ENCODE peak calls at places on chromosomes 11 and 22, in seven cellular contexts. S is activated CD8-positive, alpha-beta T cell treated with anti-CD3 and anti-CD28 coated beads for 36 hours; H is psoas muscle; B is stomach; X is cardiac fibroblast; M is fibroblast of villous mesenchyme; O is HCT116. U is an unnamed sample.

GRCh38 chr11:68657021-68657780 is 27.1 kb upstream of the GAL start:
- DNase-seq in S (no peak), O (no peak), H (no peak), B (no peak), X (no peak), M (no peak), U (peak)

GRCh38 chr22:24435861-24436351 is 8.5 kb downstream of the ADORA2A start:
- DNase-seq in M (no peak), H (peak), B (no peak), O (no peak), S (no peak), X (peak), U (no peak)

GRCh38 chr11:104352036-104352435 is 188.1 kb upstream of the PDGFD start:
- DNase-seq in M (no peak), B (no peak), H (no peak), S (no peak), X (no peak), O (no peak), U (no peak)

GRCh38 chr11:93100211-93100610 is 97.6 kb downstream of the SLC36A4 start:
- DNase-seq in B (no peak), H (no peak), O (no peak), M (no peak), X (no peak), S (no peak), U (no peak)

GRCh38 chr11:88604255-88604654 is 266.7 kb upstream of the CTSC start:
- DNase-seq in H (no peak), S (no peak), B (no peak), O (no peak), X (peak), M (peak), U (no peak)

GRCh38 chr11:108197351-108197750 is 25.1 kb downstream of the NPAT start:
- DNase-seq in H (no peak), S (no peak), O (no peak), B (no peak), X (no peak), M (no peak), U (no peak)

GRCh38 chr22:17795661-17796548 is 21.6 kb upstream of the BID start:
- DNase-seq in M (no peak), X (no peak), H (no peak), O (no peak), S (no peak), B (no peak), U (no peak)

GRCh38 chr11:78420796-78421209 is 3.2 kb upstream of the GAB2 start:
- DNase-seq in O (no peak), M (peak), H (peak), X (peak), S (peak), B (peak), U (no peak)

GRCh38 chr22:36948273-36949055 is 35.0 kb downstream of the CSF2RB start:
- DNase-seq in B (no peak), M (peak), O (no peak), S (no peak), H (no peak), X (peak), U (no peak)

GRCh38 chr11:72613977-72614376 is 60.2 kb downstream of the PDE2A start:
- DNase-seq in X (no peak), B (no peak), S (peak), M (no peak), O (no peak), H (peak), U (no peak)

GRCh38 chr11:94002226-94002625 is 18.9 kb upstream of the HEPHL1 start:
- DNase-seq in X (no peak), S (no peak), M (no peak), H (no peak), B (no peak), O (no peak), U (no peak)

GRCh38 chr11:2480874-2481220 is 36.0 kb downstream of the KCNQ1 start:
- DNase-seq in X (no peak), H (no peak), B (no peak), M (no peak), O (no peak), S (peak), U (no peak)

GRCh38 chr11:72583616-72584292 is 90.5 kb downstream of the PDE2A start:
- DNase-seq in X (no peak), H (no peak), S (no peak), O (no peak), B (no peak), M (no peak), U (no peak)

GRCh38 chr22:49910229-49911155 is 7.7 kb downstream of the ALG12 start:
- DNase-seq in S (no peak), B (no peak), O (no peak), X (no peak), M (no peak), H (no peak), U (no peak)

GRCh38 chr11:102469196-102469821 is 16.7 kb upstream of the TMEM123 start:
- DNase-seq in H (no peak), M (peak), S (no peak), B (no peak), X (peak), O (no peak), U (no peak)

GRCh38 chr11:18700872-18701271 is 2.3 kb downstream of the TMEM86A start:
- DNase-seq in S (no peak), B (no peak), H (no peak), O (no peak), X (no peak), M (no peak), U (no peak)

GRCh38 chr22:27804683-27805297 is 3.2 kb upstream of the MN1 start:
- DNase-seq in X (peak), M (peak), B (peak), H (peak), S (peak), O (no peak), U (peak)

GRCh38 chr11:130124096-130124495 is 35.5 kb upstream of the ST14 start:
- DNase-seq in M (peak), X (peak), O (peak), B (peak), S (no peak), H (peak), U (no peak)

GRCh38 chr11:118437046-118437735 is 899 bp downstream of the KMT2A start:
- DNase-seq in S (peak), H (peak), X (no peak), M (peak), B (no peak), O (no peak), U (peak)

GRCh38 chr11:34546511-34547206 is 33.1 kb upstream of the ELF5 start:
- DNase-seq in H (no peak), M (no peak), X (no peak), S (no peak), O (no peak), B (no peak), U (no peak)

GRCh38 chr11:10293423-10294288 is at the start of gene SBF2:
- DNase-seq in B (peak), X (peak), S (peak), M (peak), H (peak), O (no peak), U (peak)

GRCh38 chr11:9091044-9091936 is at the start of gene SCUBE2:
- DNase-seq in H (no peak), M (no peak), B (no peak), O (no peak), S (no peak), X (no peak), U (peak)

GRCh38 chr11:133947298-133947905 is 9.4 kb downstream of the IGSF9B start:
- DNase-seq in H (peak), S (peak), M (peak), X (peak), B (no peak), O (no peak), U (peak)

GRCh38 chr22:45101828-45102227 is 61.9 kb upstream of the NUP50 start:
- DNase-seq in S (peak), X (peak), O (no peak), H (peak), B (peak), M (peak), U (peak)

GRCh38 chr11:723120-723883 is 17.3 kb downstream of the EPS8L2 start:
- DNase-seq in H (peak), O (no peak), B (no peak), S (peak), X (peak), M (peak), U (no peak)

GRCh38 chr11:73622920-73623593 is 23.3 kb upstream of the PLEKHB1 start:
- DNase-seq in H (no peak), S (no peak), X (no peak), M (no peak), B (no peak), O (no peak), U (no peak)

GRCh38 chr22:46795140-46795539 is 32.7 kb downstream of the TBC1D22A start:
- DNase-seq in M (no peak), H (no peak), S (no peak), X (no peak), O (no peak), B (no peak), U (no peak)

GRCh38 chr11:124896821-124897391 is 759 bp downstream of the ROBO4 start:
- DNase-seq in H (peak), B (no peak), M (no peak), O (no peak), S (no peak), X (peak), U (no peak)

GRCh38 chr11:124900464-124900863 is 2.8 kb upstream of the ROBO4 start:
- DNase-seq in M (peak), H (peak), S (no peak), B (no peak), X (peak), O (peak), U (no peak)

GRCh38 chr11:124897681-124898680 is at the start of gene ROBO4:
- DNase-seq in X (peak), M (peak), S (no peak), O (peak), H (peak), B (no peak), U (no peak)

GRCh38 chr11:124898711-124899110 is 1.0 kb upstream of the ROBO4 start:
- DNase-seq in S (no peak), M (peak), B (no peak), O (no peak), H (peak), X (peak), U (no peak)

DNA sequence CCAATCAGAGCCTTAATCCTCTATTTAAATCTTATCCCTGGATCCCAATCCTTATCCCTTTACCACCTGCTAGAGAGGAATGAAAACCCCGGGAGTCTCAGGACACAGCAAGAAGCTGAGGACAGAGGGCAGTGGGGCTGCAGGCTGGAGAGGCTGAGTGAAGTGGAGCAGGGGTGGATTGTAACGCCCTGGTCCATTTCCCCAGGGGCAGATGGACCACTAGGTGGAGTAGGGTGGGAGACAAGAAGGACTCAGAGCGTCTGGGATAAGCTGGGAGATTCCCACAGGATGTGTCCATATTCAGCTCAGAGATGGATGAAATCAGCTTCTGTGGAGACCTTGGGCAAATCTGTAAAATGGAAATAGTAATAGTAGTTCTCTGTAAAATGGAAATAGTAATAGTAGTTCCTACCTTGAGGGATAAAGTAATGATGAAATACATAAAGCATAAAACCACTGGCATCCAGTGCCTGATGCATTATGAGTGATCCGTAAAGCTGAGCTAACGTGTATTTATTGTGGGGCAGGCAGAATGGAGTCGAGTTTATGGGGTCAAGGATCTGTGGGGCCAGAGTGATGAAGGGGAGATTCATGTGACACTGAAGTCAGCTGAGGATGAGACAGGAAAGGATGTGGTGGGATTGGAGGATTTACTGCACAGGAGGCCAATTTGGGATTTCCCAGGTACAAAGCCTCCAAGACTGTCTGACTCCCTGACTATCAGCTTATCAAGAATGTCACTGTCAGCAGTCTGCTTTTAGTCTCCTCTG is 1.9 kb upstream of the ROBO4 start:
- DNase-seq in M (no peak), B (no peak), H (no peak), O (no peak), S (no peak), X (no peak), U (no peak)
- TF ChIP-seq CTCF in M (peak), B (no peak), H (no peak), O (peak), S (no peak), X (no peak), U (no peak)

GRCh38 chr11:65489061-65489705 is 9.7 kb upstream of the MALAT1 start:
- DNase-seq in B (no peak), O (no peak), S (no peak), H (peak), X (peak), M (peak), U (no peak)
- TF ChIP-seq CTCF in B (no peak), O (no peak), S (no peak), H (no peak), X (no peak), M (no peak), U (no peak)

GRCh38 chr11:36000616-36001190 is 56.8 kb downstream of the LDLRAD3 start:
- DNase-seq in X (no peak), S (no peak), M (no peak), B (no peak), O (no peak), H (no peak), U (no peak)
- TF ChIP-seq CTCF in X (no peak), S (no peak), M (no peak), B (no peak), O (no peak), H (no peak), U (no peak)

GRCh38 chr11:45748801-45749200 is 56.1 kb upstream of the SLC35C1 start:
- DNase-seq in M (no peak), S (no peak), X (no peak), B (no peak), O (no peak), H (no peak), U (no peak)
- TF ChIP-seq CTCF in M (no peak), S (peak), X (no peak), B (no peak), O (peak), H (no peak), U (no peak)

DNA sequence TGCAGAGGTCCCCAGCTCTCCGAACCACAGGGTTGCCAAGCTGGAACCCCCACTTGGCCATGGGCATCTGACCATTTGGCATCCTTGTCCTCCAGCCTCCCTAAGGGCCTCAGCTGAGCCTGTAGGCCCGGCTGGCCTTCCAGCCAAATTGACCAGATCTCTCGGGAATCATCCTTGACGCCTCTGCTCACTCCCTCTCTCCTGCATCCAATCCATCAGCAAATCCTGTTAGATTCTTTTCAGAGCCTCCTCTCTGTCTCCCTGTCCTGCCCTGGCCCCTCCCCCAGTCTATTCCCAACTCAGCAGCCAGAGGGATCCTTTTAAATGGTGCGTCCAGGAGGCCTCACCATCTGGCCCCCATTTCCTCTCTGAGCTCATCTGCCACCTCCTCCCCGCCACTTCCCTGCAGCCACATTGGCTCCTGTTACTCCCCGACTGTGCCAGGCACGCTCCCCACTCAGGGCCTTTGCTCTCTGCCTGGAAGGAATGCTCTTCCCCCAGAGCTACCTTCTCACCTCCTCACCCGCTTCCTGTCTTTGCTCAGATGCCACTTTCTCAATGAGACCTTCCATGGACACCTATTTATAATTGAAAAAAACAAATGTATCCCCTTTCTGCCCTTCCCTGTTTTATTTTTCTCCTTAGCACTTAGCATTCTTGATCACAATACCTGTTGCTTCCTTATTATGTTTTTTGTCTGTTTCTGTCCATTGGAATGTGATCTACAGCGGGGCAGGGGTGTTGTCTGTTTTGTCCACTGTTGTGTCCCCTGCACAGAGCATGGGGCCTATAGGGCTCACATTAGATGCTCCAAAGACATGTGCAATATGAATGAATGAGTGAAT is 78.1 kb downstream of the NFAM1 start:
- DNase-seq in S (no peak), H (no peak), B (no peak), X (no peak), O (no peak), M (no peak), U (peak)
- TF ChIP-seq CTCF in S (no peak), H (no peak), B (no peak), X (no peak), O (no peak), M (no peak), U (no peak)

GRCh38 chr11:61742391-61742790 is 10.0 kb upstream of the MYRF start:
- DNase-seq in M (no peak), S (no peak), H (no peak), O (no peak), B (no peak), X (no peak), U (no peak)
- TF ChIP-seq CTCF in M (no peak), S (no peak), H (no peak), O (no peak), B (no peak), X (no peak), U (no peak)

DNA sequence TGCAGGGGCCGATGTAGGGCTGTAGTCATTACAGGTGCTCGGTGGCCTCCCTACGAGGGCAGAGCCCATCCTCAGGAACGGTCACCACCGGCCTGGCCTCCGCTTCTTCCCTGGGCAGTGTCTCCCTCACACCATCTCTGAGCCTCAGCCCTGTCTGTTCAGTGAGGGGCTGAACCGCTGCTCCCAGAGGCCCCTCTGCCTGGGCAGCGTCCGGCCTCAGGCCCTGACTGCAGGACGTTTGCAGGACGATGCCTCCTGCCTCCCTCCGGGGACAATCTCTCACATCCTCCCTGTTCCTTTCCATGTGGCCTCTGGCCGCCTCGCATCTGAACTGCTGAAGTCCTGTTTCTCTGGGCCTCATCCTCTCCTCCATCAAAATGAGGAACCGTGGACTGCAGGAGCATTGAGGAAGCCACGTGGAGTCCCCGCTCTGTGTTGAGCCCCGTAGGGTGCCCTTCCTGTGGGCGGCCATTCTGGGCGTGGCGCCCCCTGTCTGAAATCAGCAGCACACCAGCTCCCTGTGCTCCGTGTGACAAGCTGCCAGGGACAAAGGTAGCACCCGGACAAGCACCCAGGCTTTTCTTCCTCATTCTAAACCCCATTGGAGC is 933.5 kb downstream of the BRD1 start:
- DNase-seq in S (peak), X (no peak), H (no peak), M (no peak), B (peak), O (no peak), U (no peak)
- TF ChIP-seq CTCF in S (peak), X (no peak), H (no peak), M (no peak), B (no peak), O (peak), U (no peak)

GRCh38 chr11:67239795-67240574 is 26.3 kb upstream of the GRK2 start:
- DNase-seq in X (peak), H (peak), S (peak), M (peak), O (peak), B (peak), U (peak)
- TF ChIP-seq CTCF in X (peak), H (no peak), S (no peak), M (peak), O (no peak), B (no peak), U (no peak)

DNA sequence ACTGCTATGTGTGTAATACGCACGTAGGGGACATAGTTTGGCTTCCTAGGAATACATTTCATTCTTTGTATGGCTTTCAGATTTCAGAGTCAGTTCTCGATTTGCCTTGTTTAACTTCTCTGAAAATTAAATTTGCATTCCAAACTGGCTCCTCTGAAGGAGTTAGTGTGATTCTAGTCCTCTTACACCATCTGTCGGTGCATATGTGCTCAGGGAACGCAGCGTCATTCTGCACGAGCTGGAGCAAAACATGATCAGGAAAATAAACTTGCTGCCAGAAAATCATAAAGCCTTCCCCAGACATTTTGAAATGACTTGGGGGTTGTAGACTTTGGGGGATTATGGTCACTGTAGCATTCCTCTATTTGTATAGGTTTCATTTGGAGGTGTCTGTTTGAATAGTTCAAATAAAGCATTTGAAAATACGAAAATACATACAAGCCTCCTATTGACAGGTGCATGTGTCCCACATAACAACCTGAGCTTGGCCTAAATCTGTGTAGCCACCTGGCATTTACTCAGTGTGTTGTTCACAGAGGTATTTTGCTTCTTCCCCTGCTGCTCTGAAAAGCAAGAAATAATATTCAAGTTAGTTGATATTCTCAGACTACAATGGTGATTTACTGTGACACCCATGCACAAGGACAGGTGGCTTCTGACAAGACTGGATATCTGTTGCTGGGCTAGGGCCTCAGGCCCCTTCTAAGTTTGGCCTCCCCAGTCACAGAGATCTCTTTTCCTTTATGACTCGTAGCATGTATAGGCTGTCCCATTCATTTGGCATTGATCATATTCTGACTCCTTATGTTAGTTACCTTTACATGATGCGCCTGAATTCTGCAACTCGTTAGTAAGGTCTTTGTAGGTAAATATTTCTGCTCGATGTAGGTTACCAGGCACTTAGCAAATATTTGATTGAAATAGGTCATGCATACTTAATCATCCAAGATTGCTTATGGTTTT is 81.6 kb upstream of the SORL1-AS1 start:
- DNase-seq in M (peak), O (no peak), X (peak), H (no peak), B (peak), S (no peak), U (peak)
- TF ChIP-seq CTCF in M (peak), O (no peak), X (peak), H (peak), B (no peak), S (no peak), U (no peak)